ENCODE peak calls at places on chromosomes 5 and 9, in four cellular contexts. E, T, I and R are unnamed samples.

GRCh38 chr5:154288145-154288544 is 97.6 kb downstream of the GALNT10 start:
- DNase-seq in E (no peak), I (peak; percentile 41), T (peak; percentile 27), R (no peak)

GRCh38 chr5:43121565-43122484 is 1.1 kb downstream of the ZNF131 start:
- DNase-seq in E (no peak), I (no peak), T (no peak), R (no peak)

GRCh38 chr9:6640268-6641072 is 5.1 kb downstream of the GLDC start:
- DNase-seq in E (no peak), T (no peak), I (no peak), R (no peak)

GRCh38 chr5:10932426-10932825 is 171.4 kb upstream of the DAP start:
- DNase-seq in I (no peak), T (no peak), E (no peak), R (no peak)

GRCh38 chr5:37111426-37112382 is 137.5 kb downstream of the CPLANE1 start:
- DNase-seq in T (no peak), I (no peak), E (peak; percentile 52), R (no peak)

GRCh38 chr5:178356459-178356872 is 123.9 kb upstream of the PHYKPL start:
- DNase-seq in T (peak; percentile 79), E (no peak), I (no peak), R (peak; percentile 55)

GRCh38 chr5:179008667-179009066 is 13.5 kb upstream of the GRM6 start:
- DNase-seq in I (no peak), T (no peak), E (no peak), R (no peak)

GRCh38 chr9:136546697-136547481 is 1.0 kb upstream of the NOTCH1 start:
- DNase-seq in E (peak; percentile 70), I (peak; percentile 80), T (peak; percentile 64), R (peak; percentile 90)

GRCh38 chr9:128192601-128193371 is 1.4 kb upstream of the CIZ1 start:
- DNase-seq in I (peak; percentile 87), T (no peak), E (peak; percentile 41), R (peak; percentile 94)

GRCh38 chr5:83256091-83256775 is 178.9 kb downstream of the XRCC4 start:
- DNase-seq in I (no peak), E (no peak), T (no peak), R (no peak)

GRCh38 chr5:98433673-98434072 is 339.8 kb upstream of the RGMB start:
- DNase-seq in I (no peak), T (no peak), E (no peak), R (no peak)

GRCh38 chr5:58314356-58315045 is 145.4 kb downstream of the PLK2 start:
- DNase-seq in T (no peak), E (no peak), I (no peak), R (no peak)

GRCh38 chr9:102700936-102701335 is 294.2 kb upstream of the CYLC2 start:
- DNase-seq in I (no peak), T (no peak), E (no peak), R (no peak)

GRCh38 chr5:17305964-17306725 is 88.7 kb downstream of the BASP1 start:
- DNase-seq in I (peak; percentile 60), T (no peak), E (no peak), R (peak; percentile 79)

GRCh38 chr5:372911-373709 is 51.6 kb downstream of the AHRR start:
- DNase-seq in T (no peak), I (no peak), E (no peak), R (peak; percentile 45)

GRCh38 chr9:126423022-126423708 is 96.5 kb downstream of the MVB12B start:
- DNase-seq in T (no peak), E (no peak), I (no peak), R (no peak)

GRCh38 chr5:147223343-147223742 is 11.5 kb upstream of the STK32A start:
- DNase-seq in I (no peak), T (no peak), E (no peak), R (no peak)

GRCh38 chr5:115946655-115947054 is 15.6 kb upstream of the LVRN start:
- DNase-seq in E (no peak), T (no peak), I (no peak), R (no peak)

GRCh38 chr9:95822583-95823431 is 52.7 kb upstream of the ERCC6L2 start:
- DNase-seq in I (no peak), T (no peak), E (peak; percentile 80), R (no peak)

GRCh38 chr5:24633705-24634325 is 11.0 kb downstream of the CDH10 start:
- DNase-seq in I (no peak), E (no peak), T (peak; percentile 59), R (no peak)

GRCh38 chr5:75037106-75037505 is 15.3 kb downstream of the GCNT4 start:
- DNase-seq in E (no peak), I (no peak), T (no peak), R (no peak)

GRCh38 chr9:118630931-118631595 is 738.2 kb downstream of the BRINP1 start:
- DNase-seq in E (no peak), T (no peak), I (no peak), R (no peak)

GRCh38 chr5:54180616-54181015 is 129.8 kb downstream of the ARL15 start:
- DNase-seq in I (no peak), E (no peak), T (peak; percentile 88), R (no peak)

GRCh38 chr5:143569213-143569663 is 165.8 kb upstream of the NR3C1 start:
- DNase-seq in I (no peak), T (no peak), E (no peak), R (no peak)

GRCh38 chr5:132915681-132916080 is 42.2 kb downstream of the LEAP2 start:
- DNase-seq in I (no peak), E (peak; percentile 18), T (no peak), R (no peak)

GRCh38 chr9:136621019-136621733 is 41.5 kb upstream of the EGFL7 start:
- DNase-seq in E (no peak), T (no peak), I (no peak), R (no peak)

GRCh38 chr9:110126986-110127864 is 80.7 kb downstream of the C9orf152 start:
- DNase-seq in E (no peak), I (peak; percentile 77), T (peak; percentile 41), R (peak; percentile 87)

GRCh38 chr9:85715587-85715986 is 26.2 kb downstream of the AGTPBP1 start:
- DNase-seq in I (no peak), E (peak; percentile 26), T (no peak), R (no peak)

GRCh38 chr9:136625101-136626065 is 37.3 kb upstream of the EGFL7 start:
- DNase-seq in I (peak; percentile 81), E (no peak), T (peak; percentile 75), R (peak; percentile 88)

GRCh38 chr5:149358294-149358651 is 427 bp downstream of the PCYOX1L start:
- DNase-seq in I (no peak), T (no peak), E (no peak), R (no peak)

GRCh38 chr5:126188804-126189203 is 234.4 kb upstream of the GRAMD2B start:
- DNase-seq in T (peak; percentile 19), E (no peak), I (no peak), R (no peak)

GRCh38 chr9:87888501-87888900 is 5.8 kb downstream of the SPATA31E1 start:
- DNase-seq in I (no peak), E (no peak), T (no peak), R (no peak)

GRCh38 chr9:91220491-91221135 is 141.1 kb downstream of the AUH start:
- DNase-seq in T (no peak), I (no peak), E (no peak), R (no peak)